ENCODE peak calls at places on chromosomes 4 and X, in six cellular contexts. One of them, this sample, is unnamed. For H3F3A, the result is how much of the 10 kb centered on the place peaks cover.

GRCh38 chrX:46029777-46030176 is 515.4 kb downstream of the ZNF674 start:
- DNase-seq in GM23248: no peak
- DNase-seq in neural progenitor cell: no peak
- DNase-seq in SK-N-SH: no peak
- DNase-seq in GM23338: no peak
- DNase-seq in MM.1S: no peak
- DNase-seq in this sample: peak

GRCh38 chr4:1339489-1339888 is 7.5 kb upstream of the UVSSA start:
- DNase-seq in GM23248: no peak
- DNase-seq in neural progenitor cell: no peak
- DNase-seq in SK-N-SH: no peak
- DNase-seq in GM23338: no peak
- DNase-seq in MM.1S: peak
- DNase-seq in this sample: no peak

GRCh38 chrX:46433892-46434291 is 111.3 kb downstream of the ZNF674 start:
- DNase-seq in GM23248: peak
- DNase-seq in neural progenitor cell: no peak
- DNase-seq in SK-N-SH: no peak
- DNase-seq in GM23338: no peak
- DNase-seq in MM.1S: no peak
- DNase-seq in this sample: no peak

GRCh38 chr4:82569076-82569475 is 7.3 kb upstream of the TMEM150C start:
- DNase-seq in GM23248: no peak
- DNase-seq in neural progenitor cell: no peak
- DNase-seq in SK-N-SH: peak
- DNase-seq in GM23338: no peak
- DNase-seq in MM.1S: no peak
- DNase-seq in this sample: no peak

GRCh38 chr4:171629737-171630136 is 183.5 kb upstream of the GALNTL6 start:
- DNase-seq in GM23248: no peak
- DNase-seq in neural progenitor cell: peak
- DNase-seq in SK-N-SH: no peak
- DNase-seq in GM23338: peak
- DNase-seq in MM.1S: no peak
- DNase-seq in this sample: peak

GRCh38 chrX:151828434-151829080 is 84.1 kb upstream of the MAGEA4 start:
- DNase-seq in GM23248: peak
- DNase-seq in neural progenitor cell: no peak
- DNase-seq in SK-N-SH: no peak
- DNase-seq in GM23338: no peak
- DNase-seq in MM.1S: no peak
- DNase-seq in this sample: no peak

GRCh38 chrX:9728271-9728670 is 37.4 kb downstream of the GPR143 start:
- DNase-seq in GM23248: no peak
- DNase-seq in neural progenitor cell: no peak
- DNase-seq in SK-N-SH: no peak
- DNase-seq in GM23338: no peak
- DNase-seq in MM.1S: no peak
- DNase-seq in this sample: no peak

GRCh38 chr4:85243857-85244256 is 231.1 kb upstream of the ARHGAP24 start:
- DNase-seq in GM23248: no peak
- DNase-seq in neural progenitor cell: peak
- DNase-seq in SK-N-SH: peak
- DNase-seq in GM23338: peak
- DNase-seq in MM.1S: no peak
- DNase-seq in this sample: peak

GRCh38 chr4:181004056-181004455 is 1239.1 kb upstream of the TENM3 start:
- DNase-seq in GM23248: peak
- DNase-seq in neural progenitor cell: no peak
- DNase-seq in SK-N-SH: no peak
- DNase-seq in GM23338: no peak
- DNase-seq in MM.1S: no peak
- DNase-seq in this sample: no peak

GRCh38 chr4:41359836-41360213 is 103.1 kb downstream of the UCHL1 start:
- DNase-seq in GM23248: no peak
- DNase-seq in neural progenitor cell: no peak
- DNase-seq in SK-N-SH: no peak
- DNase-seq in GM23338: no peak
- DNase-seq in MM.1S: no peak
- DNase-seq in this sample: no peak

GRCh38 chr4:41362647-41363383 is 106.1 kb downstream of the UCHL1 start:
- DNase-seq in GM23248: peak
- DNase-seq in neural progenitor cell: peak
- DNase-seq in SK-N-SH: no peak
- DNase-seq in GM23338: peak
- DNase-seq in MM.1S: no peak
- DNase-seq in this sample: no peak

GRCh38 chr4:41361831-41362646 is 105.3 kb downstream of the UCHL1 start:
- DNase-seq in GM23248: peak
- DNase-seq in neural progenitor cell: peak
- DNase-seq in SK-N-SH: peak
- DNase-seq in GM23338: peak
- DNase-seq in MM.1S: no peak
- DNase-seq in this sample: peak

GRCh38 chr4:41360214-41360910 is 103.6 kb downstream of the UCHL1 start:
- DNase-seq in GM23248: peak
- DNase-seq in neural progenitor cell: peak
- DNase-seq in SK-N-SH: peak
- DNase-seq in GM23338: peak
- DNase-seq in MM.1S: peak
- DNase-seq in this sample: peak

DNA sequence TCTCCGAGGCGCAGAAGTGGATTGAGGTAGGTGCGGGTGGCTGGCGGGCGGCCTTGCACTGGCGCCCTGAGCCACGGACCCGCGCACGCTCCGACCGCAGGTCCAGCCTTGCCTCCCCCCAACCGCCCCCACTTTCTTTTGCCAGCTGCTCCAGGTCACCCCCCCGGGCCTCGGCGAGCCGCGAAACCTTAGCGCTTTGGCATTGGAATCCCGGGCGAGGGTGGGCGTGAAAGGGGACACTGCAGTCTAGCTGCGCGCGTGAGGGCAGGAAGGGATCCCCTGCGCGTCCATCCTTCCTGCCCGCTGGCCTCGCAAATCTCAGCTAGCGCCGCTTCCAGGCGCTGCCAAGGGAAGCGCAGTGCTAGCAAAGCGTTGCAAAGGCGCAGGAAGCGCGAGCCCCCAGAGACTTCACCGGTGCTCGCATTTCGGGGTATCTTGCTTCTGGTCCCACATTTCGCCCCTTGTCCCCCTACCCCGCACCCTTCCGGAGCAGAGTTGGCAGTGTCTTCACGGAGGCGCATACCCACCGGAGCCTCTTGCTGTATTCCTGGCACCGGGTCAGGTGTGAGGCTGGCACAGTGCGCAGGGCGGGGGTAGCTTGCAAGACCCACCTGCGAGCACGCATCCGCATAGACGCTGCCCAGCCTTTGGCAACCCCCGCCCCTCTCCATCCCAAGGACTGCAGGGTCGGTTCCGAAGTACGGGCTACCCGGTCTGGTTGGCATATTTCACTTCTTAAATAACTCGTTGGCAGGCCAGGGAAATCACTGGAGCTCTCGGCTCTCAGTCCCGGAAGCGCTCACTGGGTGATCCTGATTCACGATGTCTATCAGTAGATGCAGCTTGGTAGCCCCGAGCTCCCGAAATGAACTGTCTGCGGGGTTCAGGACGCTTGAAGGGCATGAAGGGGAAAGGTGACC is 104.4 kb downstream of the UCHL1 start:
- DNase-seq in GM23248: peak
- DNase-seq in neural progenitor cell: peak
- DNase-seq in SK-N-SH: peak
- DNase-seq in GM23338: peak
- DNase-seq in MM.1S: no peak
- DNase-seq in this sample: peak
- TF ChIP-seq EZH2phosphoT487 in GM23248: no peak
- TF ChIP-seq EZH2phosphoT487 in neural progenitor cell: no peak
- TF ChIP-seq EZH2phosphoT487 in SK-N-SH: no peak
- TF ChIP-seq EZH2phosphoT487 in GM23338: no peak
- TF ChIP-seq EZH2phosphoT487 in MM.1S: no peak
- TF ChIP-seq EZH2phosphoT487 in this sample: no peak

GRCh38 chr4:40562681-40563080 is 67.0 kb downstream of the RBM47 start:
- DNase-seq in GM23248: peak
- DNase-seq in neural progenitor cell: no peak
- DNase-seq in SK-N-SH: no peak
- DNase-seq in GM23338: no peak
- DNase-seq in MM.1S: no peak
- DNase-seq in this sample: peak

GRCh38 chr4:40562208-40562607 is 67.5 kb downstream of the RBM47 start:
- DNase-seq in GM23248: no peak
- DNase-seq in neural progenitor cell: no peak
- DNase-seq in SK-N-SH: no peak
- DNase-seq in GM23338: no peak
- DNase-seq in MM.1S: no peak
- DNase-seq in this sample: no peak

GRCh38 chr4:40563401-40563800 is 66.3 kb downstream of the RBM47 start:
- DNase-seq in GM23248: no peak
- DNase-seq in neural progenitor cell: no peak
- DNase-seq in SK-N-SH: no peak
- DNase-seq in GM23338: no peak
- DNase-seq in MM.1S: no peak
- DNase-seq in this sample: no peak

GRCh38 chr4:40564004-40564403 is 65.7 kb downstream of the RBM47 start:
- DNase-seq in GM23248: peak
- DNase-seq in neural progenitor cell: no peak
- DNase-seq in SK-N-SH: no peak
- DNase-seq in GM23338: no peak
- DNase-seq in MM.1S: no peak
- DNase-seq in this sample: peak

GRCh38 chr4:40564815-40565505 is 64.7 kb downstream of the RBM47 start:
- DNase-seq in GM23248: no peak
- DNase-seq in neural progenitor cell: no peak
- DNase-seq in SK-N-SH: no peak
- DNase-seq in GM23338: peak
- DNase-seq in MM.1S: peak
- DNase-seq in this sample: no peak
- H3F3A ChIP-seq in GM23248: under half
- H3F3A ChIP-seq in neural progenitor cell: under half
- H3F3A ChIP-seq in SK-N-SH: under half
- H3F3A ChIP-seq in GM23338: under half
- H3F3A ChIP-seq in MM.1S: under half
- H3F3A ChIP-seq in this sample: under half

GRCh38 chr4:21649691-21650090 is 298.9 kb downstream of the KCNIP4 start:
- DNase-seq in GM23248: no peak
- DNase-seq in neural progenitor cell: no peak
- DNase-seq in SK-N-SH: no peak
- DNase-seq in GM23338: no peak
- DNase-seq in MM.1S: no peak
- DNase-seq in this sample: no peak
- TF ChIP-seq EZH2phosphoT487 in GM23248: no peak
- TF ChIP-seq EZH2phosphoT487 in neural progenitor cell: no peak
- TF ChIP-seq EZH2phosphoT487 in SK-N-SH: no peak
- TF ChIP-seq EZH2phosphoT487 in GM23338: no peak
- TF ChIP-seq EZH2phosphoT487 in MM.1S: no peak
- TF ChIP-seq EZH2phosphoT487 in this sample: no peak

DNA sequence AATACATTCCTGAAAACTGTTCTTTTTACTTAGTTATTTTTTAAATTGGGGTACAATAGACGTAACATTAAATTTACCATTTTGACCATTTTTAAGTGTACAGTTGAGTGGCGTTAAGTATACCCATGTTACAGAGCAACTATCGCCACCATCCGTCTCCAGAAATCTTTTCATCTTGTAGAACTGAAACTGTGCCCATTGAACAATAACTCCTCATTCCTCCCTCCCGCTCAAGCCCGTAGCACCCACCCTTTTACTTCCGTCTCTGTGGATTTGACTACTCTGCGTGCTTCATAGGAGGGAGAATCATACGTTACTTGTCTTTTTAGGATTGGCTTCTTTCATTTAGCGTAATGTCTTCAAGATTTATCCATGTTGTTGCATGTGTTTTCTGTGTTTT is 55.3 kb downstream of the TMEM131L start:
- DNase-seq in GM23248: no peak
- DNase-seq in neural progenitor cell: no peak
- DNase-seq in SK-N-SH: no peak
- DNase-seq in GM23338: no peak
- DNase-seq in MM.1S: no peak
- DNase-seq in this sample: no peak
- H3F3A ChIP-seq in GM23248: under half
- H3F3A ChIP-seq in neural progenitor cell: under half
- H3F3A ChIP-seq in SK-N-SH: under half
- H3F3A ChIP-seq in GM23338: under half
- H3F3A ChIP-seq in MM.1S: under half
- H3F3A ChIP-seq in this sample: under half